ENCODE peak calls at places on chromosomes 4 and X, in four cellular contexts. Q, K, I and E are unnamed samples.
A peak's percentile ranks its signal among the peaks of the same experiment; 100 is the strongest.

GRCh38 chr4:128513664-128514484 is 226.3 kb upstream of the PGRMC2 start:
- DNase-seq in I (no peak), Q (peak; percentile 61), K (peak; percentile 52), E (no peak)

GRCh38 chrX:113058634-113059033 is 218.0 kb upstream of the AMOT start:
- DNase-seq in K (no peak), I (no peak), Q (no peak), E (no peak)

GRCh38 chr4:146134761-146135160 is 40.8 kb upstream of the LSM6 start:
- DNase-seq in I (no peak), K (no peak), Q (no peak), E (no peak)

GRCh38 chr4:153018031-153018430 is 81.9 kb downstream of the FHDC1 start:
- DNase-seq in K (no peak), I (no peak), Q (no peak), E (no peak)

GRCh38 chrX:105462191-105462590 is 241.7 kb upstream of the TEX13A start:
- DNase-seq in Q (no peak), K (no peak), I (no peak), E (no peak)

GRCh38 chr4:76535603-76536380 is 100.8 kb downstream of the SHROOM3 start:
- DNase-seq in K (peak; percentile 42), I (no peak), Q (peak; percentile 43), E (no peak)

GRCh38 chr4:141853091-141853734 is 216.8 kb downstream of the IL15 start:
- DNase-seq in Q (no peak), K (no peak), I (no peak), E (no peak)

GRCh38 chrX:106728337-106728736 is 1.8 kb downstream of the RNF128 start:
- DNase-seq in I (no peak), Q (no peak), K (no peak), E (no peak)

GRCh38 chrX:71618303-71618721 is at the start of gene CXCR3:
- DNase-seq in Q (no peak), K (no peak), I (no peak), E (no peak)

GRCh38 chr4:118155516-118155915 is 121.2 kb downstream of the NDST3 start:
- DNase-seq in Q (no peak), K (no peak), I (no peak), E (no peak)

GRCh38 chr4:86935833-86936721 is 1.3 kb downstream of the AFF1 start:
- DNase-seq in I (peak; percentile 90), K (peak; percentile 85), Q (peak; percentile 57), E (peak; percentile 88)
- H2BK15ac ChIP-seq in I (no peak overlapping the region), K (no peak overlapping the region), Q (peak overlapping the region; percentile 16), E (no peak overlapping the region)

GRCh38 chrX:38431525-38431924 is 79.1 kb downstream of the OTC start:
- DNase-seq in Q (no peak), I (no peak), K (no peak), E (no peak)

GRCh38 chrX:38438321-38438720 is 85.9 kb downstream of the OTC start:
- DNase-seq in Q (no peak), I (peak; percentile 40), K (no peak), E (no peak)

GRCh38 chrX:38435130-38435529 is 82.7 kb downstream of the OTC start:
- DNase-seq in K (no peak), Q (no peak), I (no peak), E (no peak)

DNA sequence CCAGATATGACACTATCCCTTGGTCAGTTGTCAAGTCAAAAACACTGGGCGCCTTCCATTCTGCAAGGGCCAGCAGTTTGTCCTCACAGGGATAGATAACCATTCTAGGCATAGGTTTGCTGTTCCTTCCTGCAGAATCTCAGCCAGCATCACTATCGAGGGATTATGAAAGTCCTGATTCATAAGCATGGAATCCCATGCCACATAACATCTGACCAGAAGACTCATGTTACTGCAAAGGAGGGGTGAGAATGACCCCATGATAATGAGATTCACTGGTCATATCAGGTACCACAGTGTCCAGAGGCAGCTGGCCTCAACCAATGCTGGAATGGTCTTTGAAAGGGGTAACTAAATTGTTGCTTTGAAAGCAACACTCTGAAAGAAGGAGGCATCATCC is 84.7 kb downstream of the OTC start:
- DNase-seq in K (no peak), I (no peak), Q (peak; percentile 0), E (no peak)
- H3K23ac ChIP-seq in K (no peak overlapping the region), I (no peak overlapping the region), Q (no peak overlapping the region), E (no peak overlapping the region)

GRCh38 chr4:123558865-123559264 is 162.3 kb downstream of the SPRY1 start:
- DNase-seq in K (no peak), Q (no peak), I (no peak), E (no peak)
- H2BK15ac ChIP-seq in K (no peak overlapping the region), Q (peak overlapping the region; percentile 79), I (no peak overlapping the region), E (no peak overlapping the region)

DNA sequence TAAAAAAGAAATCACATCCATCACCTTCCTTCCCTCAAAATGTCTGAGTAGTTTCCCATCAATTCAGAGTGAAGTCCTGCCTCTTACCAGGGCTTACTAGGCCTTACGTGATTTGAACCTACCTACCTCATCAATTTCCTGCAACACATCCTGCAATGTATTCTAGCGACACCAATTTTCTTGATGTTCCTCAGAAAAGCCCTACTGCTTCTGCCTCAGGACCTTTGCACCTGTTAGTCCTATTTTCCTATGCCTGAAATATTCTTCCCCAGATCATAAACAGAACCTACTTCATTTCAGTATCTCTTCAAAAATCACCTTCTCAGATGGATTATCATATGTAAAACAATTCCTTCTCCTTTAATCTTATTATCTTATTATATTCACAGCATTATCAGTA is 52.8 kb downstream of the ZAR1 start:
- DNase-seq in I (no peak), Q (no peak), K (no peak), E (no peak)
- H3K23ac ChIP-seq in I (no peak overlapping the region), Q (no peak overlapping the region), K (no peak overlapping the region), E (no peak overlapping the region)

DNA sequence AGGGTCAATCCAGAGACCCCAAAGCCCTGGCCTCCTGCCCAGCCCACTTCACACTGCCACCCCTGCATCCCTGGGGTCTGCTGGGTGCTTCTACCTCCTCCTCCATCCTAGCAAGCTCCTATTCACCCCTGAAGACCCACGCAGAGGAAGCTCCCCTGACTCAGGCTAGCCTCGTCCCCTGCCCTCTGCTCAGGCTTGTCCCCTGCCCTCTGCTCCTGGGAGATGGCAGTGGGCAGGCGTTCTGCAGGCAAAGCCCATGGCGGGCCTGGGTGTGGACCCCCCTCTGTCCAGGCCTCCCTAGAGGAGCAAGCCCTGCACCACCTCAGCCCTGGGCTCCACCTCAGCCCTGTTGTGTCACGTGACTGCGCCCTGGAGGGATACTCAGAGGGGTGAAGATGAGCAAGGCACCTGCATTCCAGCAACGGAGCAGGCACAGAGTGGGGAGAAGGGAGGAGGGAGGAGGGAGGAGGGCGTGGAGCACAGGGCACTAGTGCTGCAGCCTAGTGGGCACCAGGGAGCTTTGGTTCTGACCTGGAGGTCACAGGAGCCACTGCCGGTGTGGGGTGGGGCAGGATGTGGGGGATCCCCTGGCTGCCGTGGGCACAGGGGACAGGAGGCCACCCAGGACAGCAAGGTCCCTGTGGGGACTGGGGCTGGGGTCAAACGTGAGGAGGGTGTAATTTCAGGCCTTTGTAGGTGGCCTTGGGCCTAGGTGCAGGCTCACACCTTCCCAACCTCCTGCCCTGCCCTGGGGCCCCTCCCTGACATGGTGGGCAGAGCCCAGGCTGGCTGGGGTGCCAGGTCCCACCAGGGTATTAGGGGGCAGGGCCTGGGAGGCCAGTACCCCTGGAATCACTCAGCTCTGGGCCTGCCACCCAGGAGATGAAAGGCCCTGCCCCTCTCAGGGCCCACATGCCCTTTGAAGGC is 27.4 kb upstream of the FGFR3 start:
- DNase-seq in Q (no peak), K (no peak), I (peak; percentile 46), E (no peak)
- H2BK15ac ChIP-seq in Q (no peak overlapping the region), K (no peak overlapping the region), I (no peak overlapping the region), E (no peak overlapping the region)

GRCh38 chr4:133377286-133377685 is 228.2 kb downstream of the PCDH10 start:
- DNase-seq in K (no peak), Q (no peak), I (peak; percentile 65), E (peak; percentile 45)

GRCh38 chr4:133385161-133385954 is 236.3 kb downstream of the PCDH10 start:
- DNase-seq in I (no peak), Q (no peak), K (no peak), E (peak; percentile 53)

DNA sequence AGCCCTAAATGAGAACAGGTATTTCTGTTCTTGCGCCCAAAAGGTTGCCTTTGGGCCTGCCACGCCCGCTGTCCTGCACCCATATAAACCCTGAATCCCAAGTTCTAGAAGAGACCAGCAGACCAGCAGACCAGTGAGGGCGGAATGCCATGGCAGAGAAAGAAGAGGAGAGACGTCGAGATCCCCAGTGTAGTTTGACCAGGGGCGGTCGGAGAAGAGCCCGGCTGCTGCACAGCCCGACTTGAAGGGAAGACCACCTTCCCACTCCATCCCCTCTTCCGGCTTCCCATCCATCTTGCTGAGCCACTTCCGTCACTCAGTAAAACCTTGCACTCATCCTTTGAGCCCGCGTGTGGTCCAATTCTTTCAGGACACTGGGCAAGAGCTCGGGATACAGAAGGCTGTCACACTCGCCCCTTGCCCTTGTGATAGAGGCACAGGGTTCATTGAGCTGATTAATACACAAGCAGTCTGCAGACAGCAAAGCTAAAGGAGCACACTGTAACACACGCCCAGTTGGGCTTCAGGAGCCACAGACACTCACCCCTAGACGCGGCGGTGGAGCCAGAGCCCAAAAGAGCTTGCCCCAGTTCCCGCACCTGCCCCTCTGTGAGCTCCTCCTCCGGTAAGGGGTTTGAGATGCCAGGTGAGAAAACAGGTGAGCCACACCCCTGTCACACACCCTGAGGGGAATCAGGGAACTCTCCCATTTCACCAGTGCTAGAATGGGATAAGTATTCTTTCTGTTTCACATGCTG is 230.8 kb downstream of the PCDH10 start:
- DNase-seq in K (no peak), Q (no peak), I (no peak), E (peak; percentile 31)
- H3K23ac ChIP-seq in K (no peak overlapping the region), Q (no peak overlapping the region), I (peak overlapping the region; percentile 73), E (no peak overlapping the region)

DNA sequence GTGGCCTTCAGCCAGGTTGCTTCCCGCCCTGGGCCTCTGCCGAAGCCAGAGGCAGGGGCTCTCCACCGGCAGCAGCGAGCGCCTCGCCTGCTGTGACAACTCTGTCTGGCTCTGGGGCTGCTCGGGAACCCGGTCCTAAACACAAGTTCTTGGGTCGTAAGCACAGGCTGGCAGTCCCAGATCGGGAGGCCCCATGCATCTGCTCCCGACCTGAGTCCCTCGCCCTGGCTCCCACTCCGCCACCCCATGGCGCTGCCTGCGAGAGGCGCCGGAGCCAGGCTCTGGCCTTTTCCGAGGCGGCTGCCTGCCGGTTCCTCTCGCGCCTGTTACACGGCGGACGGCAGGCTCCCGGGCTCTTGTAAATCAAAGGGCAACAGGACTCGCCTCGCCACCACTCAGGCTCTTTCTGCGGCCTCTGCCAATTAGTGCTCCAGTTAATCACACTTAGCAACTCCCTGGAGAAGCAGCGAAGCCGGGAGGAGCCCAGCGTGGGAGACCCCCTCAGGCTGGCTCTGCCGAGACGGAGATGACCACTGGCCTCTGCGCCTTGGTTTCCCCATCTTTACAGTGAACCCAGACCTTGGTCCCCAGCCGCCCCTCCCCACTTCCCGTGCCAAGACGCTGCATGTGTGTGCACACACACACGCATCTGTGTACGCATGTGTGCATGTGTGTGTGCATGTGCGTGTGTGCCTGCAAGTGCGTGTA is 109.2 kb downstream of the DCTD start:
- DNase-seq in K (no peak), Q (no peak), I (peak; percentile 33), E (peak; percentile 70)
- H2BK15ac ChIP-seq in K (no peak overlapping the region), Q (no peak overlapping the region), I (no peak overlapping the region), E (no peak overlapping the region)